ENCODE peak calls at places on chromosomes 6 and 20, in nine cellular contexts. Q, K, W, E, V, A, J, Y and T are unnamed samples.

GRCh38 chr20:51636123-51636522 is 93.6 kb upstream of the NFATC2 start:
- DNase-seq in Q (no peak), W (no peak), J (no peak), Y (no peak), V (no peak), A (no peak), E (no peak), K (no peak), T (no peak)

GRCh38 chr20:53654932-53655674 is 61.5 kb upstream of the ZNF217 start:
- DNase-seq in K (no peak), A (peak; percentile 21), E (no peak), J (no peak), W (no peak), V (peak; percentile 68), Y (no peak), Q (no peak), T (no peak)

GRCh38 chr6:139429559-139430150 is 55.2 kb upstream of the CITED2 start:
- DNase-seq in J (no peak), K (no peak), A (no peak), V (no peak), Q (no peak), W (no peak), E (no peak), Y (no peak), T (no peak)

GRCh38 chr6:66689608-66690007 is 982.6 kb upstream of the EYS start:
- DNase-seq in A (no peak), Y (no peak), Q (no peak), J (no peak), E (no peak), W (no peak), K (no peak), V (no peak), T (no peak)

GRCh38 chr6:110619275-110619908 is 143.0 kb upstream of the SLC22A16 start:
- DNase-seq in W (no peak), E (no peak), Q (no peak), J (no peak), Y (no peak), V (no peak), K (no peak), A (no peak), T (no peak)

GRCh38 chr20:49610701-49611538 is 43.0 kb upstream of the PTGIS start:
- DNase-seq in A (peak; percentile 60), Q (peak; percentile 87), W (peak; percentile 96), K (peak; percentile 78), V (peak; percentile 83), J (peak; percentile 75), Y (peak; percentile 98), E (peak; percentile 93), T (peak; percentile 89)

GRCh38 chr6:26103141-26103769 is 16.0 kb downstream of the HFE start:
- DNase-seq in W (no peak), E (no peak), Y (no peak), A (peak; percentile 79), Q (no peak), K (no peak), V (no peak), J (no peak), T (no peak)

GRCh38 chr20:11454966-11455799 is 462.5 kb upstream of the BTBD3 start:
- DNase-seq in J (no peak), K (no peak), E (no peak), W (no peak), A (peak; percentile 66), Q (no peak), V (no peak), Y (no peak), T (no peak)

GRCh38 chr6:14462135-14462905 is 344.7 kb downstream of the CD83 start:
- DNase-seq in J (no peak), Q (no peak), K (no peak), W (no peak), V (no peak), Y (no peak), E (no peak), A (no peak), T (no peak)

GRCh38 chr6:134537146-134537555 is 219.2 kb upstream of the SGK1 start:
- DNase-seq in E (no peak), W (no peak), K (no peak), Q (no peak), Y (no peak), J (no peak), V (no peak), A (peak; percentile 75), T (no peak)

GRCh38 chr6:142361765-142362540 is 60.1 kb downstream of the ADGRG6 start:
- DNase-seq in K (no peak), J (no peak), V (no peak), Q (no peak), W (no peak), A (peak; percentile 92), E (no peak), Y (no peak), T (no peak)

GRCh38 chr6:101275251-101275650 is 118.3 kb upstream of the GRIK2 start:
- DNase-seq in V (no peak), Q (no peak), W (no peak), Y (no peak), J (no peak), K (no peak), A (no peak), E (no peak), T (no peak)

GRCh38 chr6:33655155-33655554 is 34.0 kb downstream of the ITPR3 start:
- DNase-seq in Q (no peak), K (no peak), A (no peak), E (no peak), W (no peak), J (no peak), Y (no peak), V (no peak), T (no peak)

GRCh38 chr6:132969188-132969587 is 154.8 kb downstream of the RPS12 start:
- DNase-seq in W (no peak), K (no peak), Q (no peak), E (no peak), J (no peak), Y (peak; percentile 10), V (no peak), A (no peak), T (no peak)

GRCh38 chr6:156781882-156782631 is 4.9 kb downstream of the ARID1B start:
- DNase-seq in J (no peak), A (peak; percentile 11), Q (no peak), W (no peak), K (no peak), Y (no peak), V (no peak), E (no peak), T (no peak)

GRCh38 chr6:137490961-137491360 is 3.2 kb downstream of the OLIG3 start:
- DNase-seq in A (no peak), E (no peak), Y (peak; percentile 52), J (no peak), W (peak; percentile 68), Q (no peak), K (no peak), V (no peak), T (no peak)
- H3K27me3 ChIP-seq in A (peaks cover 98% of the 10 kb centered on the region), E (peaks cover 3% of the 10 kb centered on the region), Y (peaks cover 100% of the 10 kb centered on the region), J (peaks cover 100% of the 10 kb centered on the region), W (peaks cover 99% of the 10 kb centered on the region), Q (peaks cover 99% of the 10 kb centered on the region), K (peaks cover 19% of the 10 kb centered on the region), V (no peaks in the 10 kb centered on the region), T (peaks cover 100% of the 10 kb centered on the region)

GRCh38 chr20:22572023-22572422 is 12.3 kb downstream of the FOXA2 start:
- DNase-seq in Y (no peak), A (no peak), K (no peak), Q (no peak), V (no peak), W (no peak), J (no peak), E (no peak), T (no peak)
- H3K27me3 ChIP-seq in Y (peaks cover 100% of the 10 kb centered on the region), A (peaks cover 91% of the 10 kb centered on the region), K (no peaks in the 10 kb centered on the region), Q (peaks cover 48% of the 10 kb centered on the region), V (peaks cover 10% of the 10 kb centered on the region), W (peaks cover 98% of the 10 kb centered on the region), J (peaks cover 99% of the 10 kb centered on the region), E (no peaks in the 10 kb centered on the region), T (peaks cover 2% of the 10 kb centered on the region)

GRCh38 chr6:1318036-1318435 is 6.1 kb downstream of the FOXQ1 start:
- DNase-seq in K (no peak), Y (no peak), E (no peak), V (no peak), Q (no peak), A (no peak), J (no peak), W (no peak), T (no peak)

GRCh38 chr6:1315201-1315559 is 3.3 kb downstream of the FOXQ1 start:
- DNase-seq in E (no peak), V (no peak), A (no peak), Y (no peak), Q (no peak), J (no peak), W (no peak), K (no peak), T (no peak)

GRCh38 chr6:1317302-1317815 is 5.5 kb downstream of the FOXQ1 start:
- DNase-seq in W (peak; percentile 57), J (no peak), Q (no peak), K (no peak), A (no peak), Y (no peak), V (no peak), E (peak; percentile 75), T (no peak)

GRCh38 chr6:1315560-1316386 is 3.9 kb downstream of the FOXQ1 start:
- DNase-seq in Y (peak; percentile 21), J (no peak), E (no peak), V (no peak), W (peak; percentile 54), A (no peak), Q (no peak), K (no peak), T (no peak)

DNA sequence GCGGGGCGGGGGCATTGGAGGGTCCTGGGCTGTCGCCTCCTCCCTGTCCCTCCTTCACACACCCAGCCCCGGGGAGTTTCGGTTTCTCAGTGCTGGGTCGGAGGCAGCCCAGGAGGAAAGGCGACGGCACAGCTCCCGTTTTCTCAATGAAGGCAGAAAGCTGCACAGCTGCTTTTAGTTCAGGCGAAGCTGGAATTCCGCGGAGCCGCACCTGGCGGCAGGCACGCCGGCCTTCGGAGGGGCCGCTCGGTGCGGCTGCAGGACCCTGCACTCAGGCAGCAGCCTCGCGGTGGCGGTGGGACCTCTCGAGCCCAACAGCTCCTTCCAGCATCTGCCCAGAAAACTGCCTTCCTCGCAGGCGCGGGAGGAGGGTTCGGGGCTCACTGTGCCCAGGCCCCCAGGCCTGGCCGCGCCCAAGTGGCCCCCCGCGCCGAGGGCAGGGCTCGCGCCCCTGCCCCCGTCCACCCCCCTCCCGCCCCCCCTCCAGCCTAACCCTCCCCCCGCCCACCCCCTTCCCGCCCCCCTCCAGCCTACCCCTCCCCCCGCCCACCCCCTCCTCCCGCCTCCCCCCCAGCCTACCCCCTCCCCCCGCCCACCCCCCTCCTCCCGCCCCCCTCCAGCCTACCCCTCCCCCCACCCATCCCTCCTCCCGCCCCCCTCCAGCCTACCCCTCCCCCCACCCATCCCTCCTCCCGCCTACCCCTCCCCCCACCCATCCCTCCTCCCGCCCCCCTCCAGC is 4.8 kb downstream of the FOXQ1 start:
- DNase-seq in J (no peak), A (peak; percentile 49), Y (peak; percentile 74), Q (peak; percentile 31), E (peak; percentile 82), W (peak; percentile 86), V (no peak), K (no peak), T (no peak)
- H3K27me3 ChIP-seq in J (peaks cover 66% of the 10 kb centered on the region), A (peaks cover 32% of the 10 kb centered on the region), Y (peaks cover 46% of the 10 kb centered on the region), Q (peaks cover 35% of the 10 kb centered on the region), E (no peaks in the 10 kb centered on the region), W (peaks cover 47% of the 10 kb centered on the region), V (peaks cover 2% of the 10 kb centered on the region), K (no peaks in the 10 kb centered on the region), T (peaks cover 55% of the 10 kb centered on the region)

DNA sequence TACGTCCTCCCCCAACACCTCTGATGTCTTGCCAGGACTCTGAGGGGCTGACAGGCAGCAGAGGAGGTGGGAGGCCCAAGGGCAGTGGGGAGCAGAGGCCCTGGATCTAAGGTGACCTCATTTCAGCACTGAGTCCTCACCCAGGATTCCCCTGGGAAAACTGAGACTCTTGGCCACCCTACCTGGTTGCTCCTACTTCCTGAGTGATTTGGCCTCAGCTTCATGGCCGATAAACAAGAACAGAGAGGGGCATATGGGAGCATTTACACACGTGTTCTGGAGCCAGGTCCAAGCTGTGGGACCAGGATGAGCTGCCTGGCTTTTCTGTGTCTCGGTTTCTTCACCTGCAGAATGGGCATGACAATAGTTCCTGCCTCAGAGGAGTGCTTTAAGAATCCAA is 133.8 kb downstream of the ANKRD60 start:
- DNase-seq in A (no peak), E (no peak), K (no peak), V (no peak), Y (no peak), J (no peak), W (no peak), Q (no peak), T (no peak)
- H3K27me3 ChIP-seq in A (no peaks in the 10 kb centered on the region), E (no peaks in the 10 kb centered on the region), K (no peaks in the 10 kb centered on the region), V (no peaks in the 10 kb centered on the region), Y (no peaks in the 10 kb centered on the region), J (peaks cover 17% of the 10 kb centered on the region), W (no peaks in the 10 kb centered on the region), Q (no peaks in the 10 kb centered on the region), T (no peaks in the 10 kb centered on the region)